ENCODE peak calls at places on chromosomes 11 and 22, in four cellular contexts. Y, F, I and G are unnamed samples.

GRCh38 chr22:49962012-49962750 is 1.6 kb downstream of the PIM3 start:
- DNase-seq in Y (peak), F (peak), I (peak), G (peak)

GRCh38 chr11:109526061-109526460 is 104.1 kb downstream of the C11orf87 start:
- DNase-seq in Y (no peak), F (no peak), I (no peak), G (no peak)

GRCh38 chr22:38863531-38864131 is 8.4 kb downstream of the CBX6 start:
- DNase-seq in Y (no peak), F (peak), I (peak), G (no peak)

GRCh38 chr22:36425977-36426523 is 38.3 kb upstream of the MYH9 start:
- DNase-seq in Y (peak), F (peak), I (no peak), G (peak)

GRCh38 chr11:123233280-123233977 is 38.4 kb upstream of the CLMP start:
- DNase-seq in Y (no peak), F (no peak), I (no peak), G (no peak)

GRCh38 chr22:41801147-41801819 is 804 bp downstream of the CCDC134 start:
- DNase-seq in Y (no peak), F (no peak), I (no peak), G (no peak)

GRCh38 chr22:38453065-38453672 is 1.8 kb downstream of the KCNJ4 start:
- DNase-seq in Y (no peak), F (no peak), I (no peak), G (no peak)

GRCh38 chr11:62054484-62055121 is 69.2 kb upstream of the INCENP start:
- DNase-seq in Y (peak), F (no peak), I (no peak), G (peak)

GRCh38 chr11:72732329-72732728 is 19.9 kb downstream of the ARAP1 start:
- DNase-seq in Y (no peak), F (no peak), I (no peak), G (no peak)

GRCh38 chr11:123702137-123702536 is 39.3 kb downstream of the ZNF202 start:
- DNase-seq in Y (no peak), F (no peak), I (no peak), G (no peak)

GRCh38 chr22:35821654-35822053 is 104.0 kb downstream of the APOL5 start:
- DNase-seq in Y (no peak), F (no peak), I (no peak), G (no peak)

GRCh38 chr11:95920460-95921105 is 3.3 kb downstream of the MTMR2 start:
- DNase-seq in Y (peak), F (no peak), I (no peak), G (no peak)

GRCh38 chr11:66106786-66107599 is 36.9 kb downstream of the PACS1 start:
- DNase-seq in Y (no peak), F (no peak), I (no peak), G (no peak)

GRCh38 chr22:33909075-33909458 is 11.2 kb downstream of the LARGE1 start:
- DNase-seq in Y (peak), F (no peak), I (no peak), G (peak)

GRCh38 chr11:4697583-4697982 is at the start of gene OR51E2:
- DNase-seq in Y (peak), F (no peak), I (no peak), G (no peak)

GRCh38 chr11:3199537-3200295 is 18.9 kb downstream of the MRGPRG start:
- DNase-seq in Y (no peak), F (no peak), I (peak), G (no peak)

GRCh38 chr11:2729841-2730240 is 30.0 kb upstream of the KCNQ1OT1 start:
- DNase-seq in Y (no peak), F (no peak), I (no peak), G (no peak)

GRCh38 chr22:38567531-38568245 is 2.3 kb downstream of the DMC1 start:
- DNase-seq in Y (no peak), F (no peak), I (no peak), G (no peak)

GRCh38 chr11:13837286-13837685 is 125.2 kb upstream of the SPON1 start:
- DNase-seq in Y (peak), F (no peak), I (no peak), G (no peak)

GRCh38 chr22:29344137-29344536 is 28.6 kb upstream of the RASL10A start:
- DNase-seq in Y (peak), F (peak), I (peak), G (peak)

GRCh38 chr11:112440518-112440917 is 179.9 kb upstream of the PLET1 start:
- DNase-seq in Y (no peak), F (no peak), I (no peak), G (no peak)

GRCh38 chr11:106998126-106998525 is 20.1 kb downstream of the GUCY1A2 start:
- DNase-seq in Y (peak), F (no peak), I (no peak), G (no peak)

GRCh38 chr11:12200359-12201015 is 90.1 kb downstream of the MICAL2 start:
- DNase-seq in Y (peak), F (no peak), I (no peak), G (no peak)

GRCh38 chr22:29129644-29130201 is 56.9 kb downstream of the KREMEN1 start:
- DNase-seq in Y (no peak), F (peak), I (no peak), G (no peak)

GRCh38 chr11:40129276-40129675 is 1330.2 kb downstream of the LRRC4C start:
- DNase-seq in Y (no peak), F (no peak), I (no peak), G (no peak)
- TF ChIP-seq CTCF in Y (peak), F (peak), I (no peak), G (no peak)

GRCh38 chr11:64638017-64638664 is 47.1 kb downstream of the SLC22A12 start:
- DNase-seq in Y (no peak), F (no peak), I (no peak), G (no peak)
- H3K4me3 ChIP-seq in Y (no peak), F (no peak), I (peak), G (no peak)

DNA sequence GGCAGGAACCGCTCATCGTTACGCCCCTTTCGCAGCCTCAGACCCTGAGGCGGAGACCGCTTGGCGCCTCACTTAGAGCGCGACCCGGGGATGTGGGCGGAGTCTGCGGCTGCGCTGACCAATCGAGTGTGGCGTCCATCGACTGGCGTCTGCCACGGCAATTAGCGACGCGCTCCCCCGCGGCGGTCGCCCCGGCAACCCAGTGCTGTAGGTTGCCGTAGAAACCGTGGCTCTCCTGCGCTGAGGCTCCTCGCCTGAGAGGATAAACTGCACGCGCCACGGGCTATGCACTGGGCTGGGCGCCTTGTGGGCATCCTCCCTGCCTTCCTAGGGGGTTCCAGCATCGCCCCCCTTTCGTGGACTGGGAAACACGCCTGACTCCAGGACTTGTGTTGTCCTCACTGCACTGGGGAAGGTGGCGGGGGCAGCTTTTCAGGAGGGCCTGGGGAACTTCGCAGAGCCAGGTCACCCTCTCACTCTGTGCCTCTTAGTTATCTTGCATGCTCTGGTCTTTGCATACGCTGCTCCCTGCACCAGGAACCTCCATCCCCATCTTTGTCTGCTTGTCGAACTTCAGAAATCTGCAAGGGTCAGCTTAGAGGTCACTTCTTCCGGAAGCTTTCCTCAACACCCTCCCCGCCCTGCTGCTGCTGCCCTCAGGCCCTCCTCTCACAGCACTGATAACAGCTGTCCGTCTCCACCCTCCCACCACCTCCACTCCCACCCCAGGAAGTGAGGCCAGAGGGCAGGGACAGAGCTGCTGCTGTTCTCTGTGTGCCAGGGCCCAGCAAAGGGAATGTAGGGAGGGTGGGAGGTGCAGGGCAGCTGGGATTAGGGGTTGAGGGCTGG is 539 bp upstream of the P2RX6 start:
- DNase-seq in Y (peak), F (peak), I (no peak), G (peak)
- TF ChIP-seq POLR2A in Y (no peak), F (no peak), I (no peak), G (no peak)

GRCh38 chr11:10622957-10623787 is 54.7 kb upstream of the LYVE1 start:
- DNase-seq in Y (no peak), F (peak), I (no peak), G (peak)
- TF ChIP-seq CTCF in Y (no peak), F (no peak), I (no peak), G (no peak)